ENCODE peak calls at places on chromosomes 2 and 18, in ten cellular contexts. M is stimulated activated naive CD8-positive, alpha-beta T cell treated with anti-CD3 and anti-CD28 coated beads, Interleukin-15, Interleukin-2, amounts not matched to agents 100 U/mL and 50 U/mL, for 24 hours; D is ELR; N is hippocampal formation; F is heart right ventricle; V is KBM-7; R is HFF-Myc; S is NCI-H1092 treated with DMSO at 0.1 percent for 48 hours; G is activated T-helper 9 cell treated with anti-CD3 and anti-CD28 coated beads, Interleukin-2, amount 50 U/mL, for 16 hours; X is GM10248. C is an unnamed sample.

GRCh38 chr2:78887436-78887835 is 138.1 kb upstream of the REG3G start:
- DNase-seq in M (no peak), D (no peak), N (no peak), F (no peak), V (no peak), R (no peak), S (no peak), G (no peak), X (no peak), C (no peak)

GRCh38 chr2:198141726-198142125 is 337.3 kb downstream of the PLCL1 start:
- DNase-seq in M (no peak), D (no peak), N (no peak), F (no peak), V (no peak), R (no peak), S (no peak), G (no peak), X (no peak), C (no peak)

GRCh38 chr18:3799515-3799914 is 349.5 kb downstream of the TGIF1 start:
- DNase-seq in M (no peak), D (no peak), N (no peak), F (no peak), V (no peak), R (no peak), S (peak; percentile 14), G (no peak), X (no peak), C (peak; percentile 56)

GRCh38 chr18:61394983-61395382 is 61.8 kb downstream of the CDH20 start:
- DNase-seq in M (no peak), D (no peak), N (no peak), F (no peak), V (no peak), R (no peak), S (no peak), G (no peak), X (no peak), C (no peak)

GRCh38 chr2:20291106-20291564 is 59.5 kb downstream of the PUM2 start:
- DNase-seq in M (no peak), D (peak; percentile 92), N (peak; percentile 43), F (no peak), V (peak; percentile 75), R (peak; percentile 74), S (peak; percentile 2), G (no peak), X (peak; percentile 34), C (peak; percentile 92)

GRCh38 chr2:120833127-120833675 is 97.5 kb downstream of the GLI2 start:
- DNase-seq in M (no peak), D (no peak), N (no peak), F (no peak), V (no peak), R (no peak), S (no peak), G (no peak), X (no peak), C (peak; percentile 37)

GRCh38 chr2:23419171-23420090 is 34.5 kb downstream of the KLHL29 start:
- DNase-seq in M (no peak), D (peak; percentile 37), N (no peak), F (no peak), V (no peak), R (no peak), S (no peak), G (no peak), X (no peak), C (no peak)

GRCh38 chr2:174840436-174840835 is 76.2 kb upstream of the CHRNA1 start:
- DNase-seq in M (no peak), D (peak; percentile 79), N (no peak), F (no peak), V (no peak), R (no peak), S (no peak), G (no peak), X (no peak), C (no peak)

GRCh38 chr2:25664531-25665307 is 8.7 kb downstream of the DTNB start:
- DNase-seq in M (peak; percentile 33), D (peak; percentile 40), N (no peak), F (peak; percentile 11), V (no peak), R (no peak), S (no peak), G (no peak), X (peak; percentile 38), C (peak; percentile 95)

GRCh38 chr2:205293559-205293958 is 388.7 kb upstream of the NRP2 start:
- DNase-seq in M (no peak), D (no peak), N (no peak), F (no peak), V (peak; percentile 3), R (no peak), S (no peak), G (no peak), X (no peak), C (no peak)

GRCh38 chr2:193315428-193316091 is 1120.8 kb upstream of the TMEFF2 start:
- DNase-seq in M (no peak), D (no peak), N (no peak), F (no peak), V (no peak), R (no peak), S (no peak), G (no peak), X (no peak), C (no peak)